ENCODE peak calls at places on chromosome 5, in six cellular contexts. I, W, M, R, U and Y are unnamed samples.

GRCh38 chr5:111345731-111346130 is 121.5 kb downstream of the CAMK4 start:
- DNase-seq in R (no peak), W (no peak), M (no peak), U (no peak), I (peak; percentile 12), Y (no peak)

GRCh38 chr5:7606840-7607453 is 211.0 kb downstream of the ADCY2 start:
- DNase-seq in I (no peak), M (no peak), U (no peak), W (no peak), R (no peak), Y (no peak)

GRCh38 chr5:50445281-50445949 is 4.3 kb upstream of the EMB start:
- DNase-seq in U (no peak), R (peak; percentile 62), M (no peak), I (no peak), W (no peak), Y (no peak)

GRCh38 chr5:9437741-9438240 is 108.1 kb downstream of the SEMA5A start:
- DNase-seq in R (no peak), W (no peak), U (no peak), I (peak; percentile 86), M (no peak), Y (no peak)

GRCh38 chr5:135312255-135312935 is 86.6 kb downstream of the MACROH2A1 start:
- DNase-seq in M (no peak), U (no peak), W (no peak), R (no peak), I (peak; percentile 61), Y (no peak)

GRCh38 chr5:137706841-137707240 is 29.0 kb downstream of the KLHL3 start:
- DNase-seq in I (peak; percentile 67), U (no peak), W (no peak), M (no peak), R (no peak), Y (no peak)

GRCh38 chr5:155250601-155251000 is 237.0 kb downstream of the KIF4B start:
- DNase-seq in U (peak; percentile 16), M (no peak), I (no peak), R (no peak), W (no peak), Y (no peak)

GRCh38 chr5:65461490-65461889 is 20.2 kb downstream of the ADAMTS6 start:
- DNase-seq in W (no peak), R (no peak), U (no peak), I (no peak), M (no peak), Y (no peak)

GRCh38 chr5:132408965-132409364 is 39.5 kb downstream of the SLC22A5 start:
- DNase-seq in R (no peak), I (no peak), W (no peak), M (peak; percentile 64), U (no peak), Y (no peak)

GRCh38 chr5:158744226-158744625 is 355.5 kb downstream of the EBF1 start:
- DNase-seq in U (no peak), R (no peak), I (no peak), W (no peak), M (no peak), Y (no peak)

GRCh38 chr5:135324160-135324559 is 74.9 kb downstream of the MACROH2A1 start:
- DNase-seq in M (no peak), I (no peak), W (no peak), R (no peak), U (no peak), Y (no peak)

GRCh38 chr5:107428303-107428761 is 242.4 kb downstream of the EFNA5 start:
- DNase-seq in M (no peak), W (no peak), U (no peak), I (no peak), R (peak; percentile 55), Y (no peak)

GRCh38 chr5:118692811-118693342 is 295.5 kb downstream of the DTWD2 start:
- DNase-seq in I (no peak), W (no peak), M (no peak), U (peak; percentile 56), R (no peak), Y (no peak)

GRCh38 chr5:74179183-74179582 is 461.3 kb downstream of the ENC1 start:
- DNase-seq in W (no peak), M (no peak), U (no peak), I (peak; percentile 97), R (no peak), Y (no peak)

GRCh38 chr5:175609504-175609903 is 48.4 kb upstream of the HRH2 start:
- DNase-seq in M (no peak), W (no peak), R (no peak), U (no peak), I (no peak), Y (no peak)

GRCh38 chr5:32261198-32261597 is 51.5 kb downstream of the MTMR12 start:
- DNase-seq in W (peak; percentile 20), R (no peak), M (no peak), I (no peak), U (no peak), Y (no peak)

GRCh38 chr5:6468104-6468503 is 19.4 kb downstream of the UBE2QL1 start:
- DNase-seq in M (no peak), W (no peak), R (no peak), I (no peak), U (peak; percentile 87), Y (no peak)

GRCh38 chr5:11384441-11385250 is 519.6 kb downstream of the CTNND2 start:
- DNase-seq in W (no peak), I (no peak), U (peak; percentile 27), R (no peak), M (no peak), Y (no peak)

GRCh38 chr5:150080696-150081435 is 5.5 kb downstream of the CSF1R start:
- DNase-seq in M (no peak), R (no peak), I (no peak), W (no peak), U (no peak), Y (no peak)

GRCh38 chr5:66633754-66634153 is 37.6 kb downstream of the MAST4 start:
- DNase-seq in M (peak; percentile 25), R (no peak), W (no peak), U (no peak), I (no peak), Y (no peak)

GRCh38 chr5:130268489-130268888 is 364.2 kb downstream of the CHSY3 start:
- DNase-seq in W (no peak), R (no peak), U (no peak), I (no peak), M (no peak), Y (no peak)

GRCh38 chr5:157106668-157107461 is 2.0 kb downstream of the HAVCR2 start:
- DNase-seq in W (no peak), M (no peak), R (peak; percentile 15), I (peak; percentile 3), U (no peak), Y (no peak)

GRCh38 chr5:127001621-127002296 is 28.6 kb downstream of the MARCHF3 start:
- DNase-seq in I (peak; percentile 98), W (no peak), R (no peak), U (no peak), M (no peak), Y (no peak)

GRCh38 chr5:109922396-109922995 is 232.8 kb downstream of the MAN2A1 start:
- DNase-seq in W (no peak), M (no peak), U (no peak), R (no peak), I (no peak), Y (no peak)

GRCh38 chr5:318341-318897 is 3.1 kb upstream of the AHRR start:
- DNase-seq in M (no peak), R (no peak), W (no peak), I (peak; percentile 46), U (no peak), Y (no peak)

GRCh38 chr5:139210585-139210984 is 12.4 kb upstream of the SIL1 start:
- DNase-seq in U (no peak), R (no peak), W (no peak), I (no peak), M (no peak), Y (no peak)

GRCh38 chr5:126508962-126509279 is 85.7 kb downstream of the GRAMD2B start:
- DNase-seq in M (no peak), I (no peak), U (no peak), W (no peak), R (no peak), Y (no peak)

GRCh38 chr5:43572357-43572756 is 15.5 kb upstream of the PAIP1 start:
- DNase-seq in R (no peak), M (no peak), U (no peak), W (no peak), I (no peak), Y (no peak)

GRCh38 chr5:43569236-43569635 is 12.4 kb upstream of the PAIP1 start:
- DNase-seq in W (no peak), U (no peak), R (no peak), M (no peak), I (no peak), Y (no peak)

GRCh38 chr5:43570487-43571158 is 13.7 kb upstream of the PAIP1 start:
- DNase-seq in M (no peak), I (no peak), R (no peak), W (no peak), U (no peak), Y (no peak)

GRCh38 chr5:43571237-43571636 is 14.4 kb upstream of the PAIP1 start:
- DNase-seq in R (no peak), U (no peak), M (no peak), W (no peak), I (no peak), Y (no peak)

DNA sequence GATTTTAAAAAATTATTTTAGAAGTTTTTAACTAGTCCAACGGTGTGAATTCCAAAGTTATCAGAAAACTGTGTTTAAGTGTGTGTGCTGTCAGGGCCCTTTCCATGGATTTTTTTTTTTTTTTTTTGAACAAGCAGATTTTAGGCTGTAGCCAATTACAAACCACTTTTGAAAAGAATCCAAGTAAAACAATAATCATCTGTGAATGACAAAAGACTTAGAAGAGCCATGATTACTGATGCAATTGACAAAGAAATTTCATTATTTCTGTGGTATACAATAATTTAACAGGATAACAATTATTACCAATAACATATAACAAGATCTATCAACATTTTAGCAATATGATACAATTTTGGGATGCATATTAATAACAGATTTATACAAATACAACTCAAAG is 16.2 kb upstream of the PAIP1 start:
- DNase-seq in W (no peak), U (no peak), I (peak; percentile 43), M (no peak), R (no peak), Y (no peak)
- H3K9ac ChIP-seq in W (no peak overlapping the region), U (no peak overlapping the region), I (no peak overlapping the region), M (no peak overlapping the region), R (no peak overlapping the region), Y (no peak overlapping the region)

GRCh38 chr5:14433202-14433601 is 148.4 kb upstream of the OTULINL start:
- DNase-seq in M (no peak), R (no peak), I (no peak), U (no peak), W (no peak), Y (no peak)
- TF ChIP-seq RFX5 in M (no peak), R (no peak), I (no peak), U (no peak), W (no peak), Y (no peak)

GRCh38 chr5:55160493-55161209 is 680 bp downstream of the GPX8 start:
- DNase-seq in R (no peak), I (peak; percentile 98), W (no peak), U (no peak), M (no peak), Y (no peak)
- H3K9ac ChIP-seq in R (no peak overlapping the region), I (peak overlapping the region; percentile 97), W (no peak overlapping the region), U (peak overlapping the region; percentile 89), M (no peak overlapping the region), Y (peak overlapping the region; percentile 78)

DNA sequence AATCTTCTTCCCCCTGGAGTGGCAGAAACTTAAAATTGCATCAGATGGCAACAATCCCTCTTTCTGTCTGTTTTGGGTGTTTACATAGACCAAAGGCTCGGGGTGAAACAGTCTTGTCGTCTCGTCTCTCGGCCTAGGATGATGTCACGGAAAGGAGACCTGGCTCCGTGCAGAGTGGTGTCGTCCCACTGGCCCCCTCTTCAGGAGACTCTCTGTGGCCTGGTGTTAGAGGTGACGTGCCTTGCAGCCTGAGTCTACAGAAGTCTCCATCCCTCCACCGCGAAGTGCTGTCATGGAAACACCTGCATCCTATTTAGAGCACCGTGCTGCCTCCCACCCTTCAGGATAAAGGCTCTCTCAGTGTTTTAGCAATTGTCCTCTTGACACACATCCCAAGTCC is 409.7 kb downstream of the IRX1 start:
- DNase-seq in U (no peak), W (no peak), I (no peak), M (no peak), R (no peak), Y (no peak)
- TF ChIP-seq RFX5 in U (no peak), W (no peak), I (no peak), M (no peak), R (no peak), Y (no peak)